ENCODE peak calls at places on chromosome 2, in four cellular contexts. U is fibroblast of the conjunctiva; G is A549; S is activated CD8-positive, alpha-beta T cell treated with anti-CD3 and anti-CD28 coated beads for 36 hours. X is an unnamed sample.

GRCh38 chr2:170817999-170818293 is 1.3 kb downstream of the GAD1 start:
- DNase-seq in G (no peak), U (no peak), S (no peak), X (no peak)

GRCh38 chr2:121360566-121361300 is 75.7 kb upstream of the TFCP2L1 start:
- DNase-seq in U (peak; percentile 18), G (peak; percentile 21), S (no peak), X (no peak)

GRCh38 chr2:63692002-63692606 is 103.3 kb downstream of the MDH1 start:
- DNase-seq in S (peak; percentile 30), U (peak; percentile 55), G (peak; percentile 62), X (no peak)

GRCh38 chr2:237726401-237726830 is 72.2 kb upstream of the RBM44 start:
- DNase-seq in S (no peak), G (no peak), U (peak; percentile 51), X (peak; percentile 47)

GRCh38 chr2:218271865-218272530 is 1.7 kb downstream of the PNKD start:
- DNase-seq in G (no peak), U (no peak), S (no peak), X (no peak)

GRCh38 chr2:98472132-98472650 is 27.5 kb downstream of the INPP4A start:
- DNase-seq in S (no peak), G (no peak), U (no peak), X (no peak)

GRCh38 chr2:190987938-190988337 is 26.0 kb downstream of the STAT1 start:
- DNase-seq in S (no peak), U (no peak), G (no peak), X (no peak)

GRCh38 chr2:28610583-28611201 is 114.8 kb downstream of the PLB1 start:
- DNase-seq in G (peak; percentile 84), S (peak; percentile 77), U (no peak), X (no peak)

GRCh38 chr2:239014897-239015768 is 167.2 kb downstream of the TWIST2 start:
- DNase-seq in U (no peak), S (no peak), G (no peak), X (peak; percentile 74)

GRCh38 chr2:105388971-105389381 is 9.9 kb downstream of the FHL2 start:
- DNase-seq in U (peak; percentile 89), S (no peak), G (no peak), X (no peak)

GRCh38 chr2:70084973-70085710 is 2.1 kb upstream of the PCBP1 start:
- DNase-seq in S (peak; percentile 75), U (no peak), G (no peak), X (peak; percentile 65)

GRCh38 chr2:73089270-73090030 is 17.9 kb upstream of the SFXN5 start:
- DNase-seq in U (peak; percentile 92), S (no peak), G (peak; percentile 83), X (no peak)

GRCh38 chr2:97765933-97766332 is 52.6 kb downstream of the ZAP70 start:
- DNase-seq in S (no peak), G (no peak), U (no peak), X (no peak)

GRCh38 chr2:214379227-214379626 is 31.6 kb upstream of the VWC2L start:
- DNase-seq in U (no peak), G (no peak), S (no peak), X (no peak)

GRCh38 chr2:226559536-226559935 is 240.1 kb downstream of the IRS1 start:
- DNase-seq in U (no peak), S (no peak), G (no peak), X (no peak)

GRCh38 chr2:144834954-144835633 is 315.2 kb upstream of the ZEB2 start:
- DNase-seq in S (no peak), G (peak; percentile 37), U (peak; percentile 63), X (no peak)

GRCh38 chr2:134080759-134081158 is 173.1 kb upstream of the MGAT5 start:
- DNase-seq in U (no peak), G (no peak), S (no peak), X (no peak)

GRCh38 chr2:193701484-193701883 is 1506.8 kb upstream of the TMEFF2 start:
- DNase-seq in G (no peak), S (no peak), U (no peak), X (no peak)

GRCh38 chr2:144679942-144680341 is 160.0 kb upstream of the ZEB2 start:
- DNase-seq in U (no peak), S (no peak), G (no peak), X (no peak)

GRCh38 chr2:9212010-9212638 is 5.5 kb downstream of the ASAP2 start:
- DNase-seq in U (no peak), S (no peak), G (no peak), X (no peak)

GRCh38 chr2:28342081-28342967 is 50.3 kb upstream of the FOSL2 start:
- DNase-seq in U (peak; percentile 81), G (peak; percentile 66), S (no peak), X (no peak)

GRCh38 chr2:23803275-23803964 is 123.5 kb downstream of the ATAD2B start:
- DNase-seq in U (peak; percentile 30), S (no peak), G (no peak), X (no peak)

GRCh38 chr2:8989536-8990079 is 13.9 kb downstream of the MBOAT2 start:
- DNase-seq in U (no peak), G (no peak), S (no peak), X (no peak)

GRCh38 chr2:242015366-242016065 is 146.0 kb downstream of the RTP5 start:
- DNase-seq in G (no peak), U (no peak), S (no peak), X (peak; percentile 53)

GRCh38 chr2:240106765-240107164 is 29.3 kb downstream of the COPS9 start:
- DNase-seq in S (no peak), U (no peak), G (no peak), X (no peak)

GRCh38 chr2:19580264-19580663 is 221.8 kb upstream of the OSR1 start:
- DNase-seq in S (no peak), U (no peak), G (no peak), X (no peak)

GRCh38 chr2:67846341-67847070 is 216.3 kb downstream of the C1D start:
- DNase-seq in G (peak; percentile 82), S (peak; percentile 59), U (peak; percentile 83), X (peak; percentile 86)

GRCh38 chr2:67057901-67058703 is 339.0 kb upstream of the ETAA1 start:
- DNase-seq in U (no peak), G (no peak), S (no peak), X (no peak)

GRCh38 chr2:17646096-17646554 is 105.6 kb downstream of the VSNL1 start:
- DNase-seq in G (peak; percentile 75), S (peak; percentile 62), U (peak; percentile 68), X (no peak)

GRCh38 chr2:33620-34019 is 12.7 kb downstream of the FAM110C start:
- DNase-seq in S (peak; percentile 75), G (no peak), U (no peak), X (no peak)